ENCODE peak calls at places on chromosome 14, in five cellular contexts. C is neural crest cell, P is RPMI7951, T is HepG2, O is T-helper 9 cell. G is an unnamed sample.

GRCh38 chr14:83826838-83827237 is 1703.1 kb upstream of the FLRT2 start:
- DNase-seq in T (no peak), C (no peak), O (no peak), P (peak), G (no peak)

GRCh38 chr14:53881161-53881846 is 75.3 kb downstream of the BMP4 start:
- DNase-seq in O (no peak), P (peak), T (peak), C (no peak), G (no peak)

GRCh38 chr14:50299585-50299984 is 12.4 kb downstream of the L2HGDH start:
- DNase-seq in C (no peak), P (no peak), T (no peak), O (no peak), G (no peak)

GRCh38 chr14:50798048-50798421 is 32.9 kb downstream of the NIN start:
- DNase-seq in O (no peak), P (no peak), C (no peak), T (no peak), G (no peak)

GRCh38 chr14:99077076-99077843 is 194.7 kb downstream of the BCL11B start:
- DNase-seq in O (no peak), T (no peak), P (peak), C (no peak), G (no peak)

GRCh38 chr14:100830681-100831080 is 4.8 kb downstream of the MEG3 start:
- DNase-seq in C (no peak), P (no peak), O (no peak), T (no peak), G (no peak)

GRCh38 chr14:67187826-67188225 is 1.4 kb upstream of the GARIN2 start:
- DNase-seq in C (no peak), T (no peak), P (peak), O (no peak), G (no peak)

GRCh38 chr14:64971890-64972785 is at the start of gene RAB15:
- DNase-seq in P (peak), T (no peak), O (peak), C (peak), G (peak)

GRCh38 chr14:37594238-37594915 is 672 bp downstream of the FOXA1 start:
- DNase-seq in C (peak), P (peak), O (no peak), T (peak), G (no peak)

G was measured in stimulated activated naive CD4-positive, alpha-beta T cell.